ENCODE peak calls at places on chromosomes 4 and X, in ten cellular contexts. P is PC-3, O is upper lobe of right lung, L is IMR-90, H is mammary epithelial cell, U is testis, M is psoas muscle, G is SK-N-SH, V is Panc1, R is HepG2. I is an unnamed sample.

GRCh38 chr4:149896428-149896827 is 80.8 kb upstream of the IQCM start:
- DNase-seq in U (peak), P (peak), O (no peak), M (no peak), V (no peak), L (peak), R (no peak), G (no peak), H (peak), I (no peak)

GRCh38 chr4:167100120-167100519 is 134.2 kb downstream of the SPOCK3 start:
- DNase-seq in M (no peak), H (peak), G (no peak), U (no peak), L (no peak), R (peak), P (peak), O (no peak), V (peak), I (no peak)

GRCh38 chr4:156825074-156825473 is 146.5 kb downstream of the PDGFC start:
- DNase-seq in G (no peak), L (no peak), O (no peak), V (no peak), U (no peak), H (peak), R (no peak), P (peak), M (no peak), I (no peak)

GRCh38 chr4:165874799-165875371 is 1.8 kb downstream of the TLL1 start:
- DNase-seq in P (peak), O (peak), R (no peak), U (peak), L (no peak), V (no peak), G (peak), H (peak), M (peak), I (no peak)

GRCh38 chr4:1869530-1870327 is 1.5 kb upstream of the NSD2 start:
- DNase-seq in O (no peak), P (no peak), R (no peak), M (peak), L (no peak), U (no peak), H (no peak), G (no peak), V (no peak), I (no peak)

GRCh38 chr4:84691170-84691691 is 108.3 kb downstream of the CDS1 start:
- DNase-seq in O (no peak), P (peak), L (peak), R (no peak), H (peak), U (no peak), M (no peak), G (no peak), V (peak), I (peak)

GRCh38 chr4:123412700-123413512 is 16.3 kb downstream of the SPRY1 start:
- DNase-seq in U (no peak), M (no peak), O (no peak), L (no peak), V (no peak), H (no peak), G (no peak), R (no peak), P (peak), I (no peak)

GRCh38 chrX:118839334-118839958 is 15.8 kb downstream of the ZCCHC12 start:
- DNase-seq in V (no peak), G (peak), P (peak), U (peak), H (peak), R (peak), O (peak), L (peak), M (peak), I (no peak)

GRCh38 chrX:109783712-109784109 is 50.7 kb upstream of the ACSL4 start:
- DNase-seq in O (peak), G (no peak), M (no peak), P (no peak), U (no peak), L (no peak), R (peak), H (peak), V (no peak), I (no peak)

GRCh38 chr4:184328022-184328736 is 110.5 kb upstream of the ENPP6 start:
- DNase-seq in U (no peak), V (no peak), M (no peak), P (no peak), O (no peak), L (no peak), R (no peak), G (no peak), H (peak), I (no peak)

GRCh38 chr4:5758741-5759140 is 47.7 kb downstream of the EVC start:
- DNase-seq in G (no peak), V (peak), H (peak), U (no peak), P (peak), R (no peak), L (peak), O (peak), M (no peak), I (peak)

GRCh38 chr4:70721747-70722146 is at the start of gene RUFY3:
- DNase-seq in M (no peak), L (peak), O (no peak), R (no peak), U (peak), H (no peak), V (no peak), G (peak), P (no peak), I (peak)

GRCh38 chrX:134377537-134377936 is 82.4 kb upstream of the HPRT1 start:
- DNase-seq in V (no peak), H (peak), P (peak), R (peak), M (no peak), L (peak), U (peak), G (peak), O (no peak), I (no peak)

GRCh38 chr4:176270669-176271068 is 1.6 kb upstream of the ASB5 start:
- DNase-seq in G (no peak), O (no peak), U (no peak), R (peak), V (peak), L (peak), H (peak), P (peak), M (peak), I (peak)

GRCh38 chr4:36551697-36552214 is 270.3 kb downstream of the DTHD1 start:
- DNase-seq in O (no peak), P (peak), V (no peak), M (no peak), H (peak), R (no peak), G (no peak), L (no peak), U (no peak), I (no peak)

GRCh38 chr4:30256105-30256828 is 463.9 kb upstream of the PCDH7 start:
- DNase-seq in P (peak), V (no peak), M (no peak), U (no peak), L (no peak), O (no peak), R (no peak), H (no peak), G (no peak), I (no peak)

GRCh38 chrX:8971116-8971515 is 62.8 kb downstream of the FAM9B start:
- DNase-seq in L (peak), P (peak), V (peak), U (no peak), M (no peak), G (peak), R (peak), H (peak), O (no peak), I (peak)

GRCh38 chr4:141244419-141244818 is 23.7 kb downstream of the ZNF330 start:
- DNase-seq in H (no peak), O (no peak), M (no peak), R (no peak), P (no peak), V (no peak), G (no peak), U (no peak), L (no peak), I (no peak)

GRCh38 chrX:47623540-47624027 is 3.9 kb upstream of the SYN1 start:
- DNase-seq in O (peak), U (peak), P (no peak), H (peak), V (no peak), M (no peak), G (peak), R (peak), L (peak), I (peak)
- H3K4me3 ChIP-seq in O (peak), U (peak), P (no peak), H (no peak), V (peak), M (peak), G (peak), R (no peak), L (peak), I (peak)

GRCh38 chr4:24475756-24476155 is 108.6 kb downstream of the DHX15 start:
- DNase-seq in G (no peak), P (no peak), M (no peak), R (no peak), O (no peak), V (no peak), U (no peak), H (no peak), L (no peak), I (no peak)

GRCh38 chr4:24470681-24471622 is 113.4 kb downstream of the DHX15 start:
- DNase-seq in H (peak), O (peak), L (peak), P (peak), M (peak), G (peak), R (no peak), U (peak), V (no peak), I (no peak)

GRCh38 chr4:24472514-24473308 is 111.6 kb downstream of the DHX15 start:
- DNase-seq in H (peak), P (peak), L (peak), R (peak), M (peak), G (peak), O (peak), V (no peak), U (peak), I (no peak)

GRCh38 chr4:24471623-24472510 is 112.5 kb downstream of the DHX15 start:
- DNase-seq in U (peak), O (no peak), G (peak), L (no peak), V (no peak), M (peak), R (no peak), H (no peak), P (no peak), I (no peak)

DNA sequence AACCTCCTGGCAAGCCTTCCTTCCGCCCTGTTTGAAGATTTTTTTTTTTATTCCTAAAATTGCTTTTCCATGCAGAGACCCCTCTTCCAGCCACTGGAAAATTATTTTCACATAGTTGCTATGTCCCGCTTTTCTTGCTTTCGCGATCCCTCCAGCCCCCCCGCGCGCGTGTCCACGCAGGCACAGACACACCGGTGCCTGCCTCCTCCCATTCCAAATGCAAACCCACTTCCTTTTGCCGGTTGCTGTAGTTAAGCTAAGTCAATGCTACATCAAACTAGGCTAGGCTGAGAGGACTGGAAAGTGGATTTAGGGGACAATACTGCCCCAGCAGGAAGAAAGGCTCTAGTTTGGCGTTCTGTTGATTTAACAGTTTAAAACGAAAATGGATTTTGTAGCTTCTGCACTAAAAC is 111.0 kb downstream of the DHX15 start:
- DNase-seq in O (no peak), R (no peak), L (peak), U (peak), G (peak), V (no peak), P (peak), M (no peak), H (peak), I (no peak)
- TF ChIP-seq CTCF in O (no peak), R (no peak), L (no peak), U (no peak), G (no peak), V (peak), P (peak), M (no peak), H (no peak), I (no peak)

DNA sequence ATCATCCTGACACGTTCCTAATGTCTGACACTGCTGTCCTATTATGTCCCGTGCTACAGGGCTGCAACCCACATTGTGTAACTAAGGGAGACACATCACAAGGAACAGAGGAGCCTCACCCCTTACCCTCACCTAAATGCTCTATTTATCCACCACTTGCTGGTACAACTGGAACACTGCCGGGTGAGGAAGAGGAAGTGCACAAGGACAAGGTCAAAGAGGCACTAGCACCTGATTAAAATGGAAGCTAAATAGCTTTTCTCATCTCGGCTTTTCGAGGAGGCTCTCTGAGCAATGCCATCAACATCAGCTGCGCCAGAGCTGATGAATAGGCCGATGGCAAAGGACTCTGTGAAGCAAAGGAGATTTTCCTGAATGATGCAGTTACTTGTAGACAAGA is 181.6 kb downstream of the HNRNPD start:
- DNase-seq in R (no peak), M (no peak), G (no peak), P (no peak), V (no peak), L (no peak), U (no peak), H (no peak), O (no peak), I (no peak)
- H3K27ac ChIP-seq in R (no peak), M (no peak), G (no peak), P (no peak), V (no peak), L (no peak), U (no peak), H (no peak), O (no peak), I (no peak)

DNA sequence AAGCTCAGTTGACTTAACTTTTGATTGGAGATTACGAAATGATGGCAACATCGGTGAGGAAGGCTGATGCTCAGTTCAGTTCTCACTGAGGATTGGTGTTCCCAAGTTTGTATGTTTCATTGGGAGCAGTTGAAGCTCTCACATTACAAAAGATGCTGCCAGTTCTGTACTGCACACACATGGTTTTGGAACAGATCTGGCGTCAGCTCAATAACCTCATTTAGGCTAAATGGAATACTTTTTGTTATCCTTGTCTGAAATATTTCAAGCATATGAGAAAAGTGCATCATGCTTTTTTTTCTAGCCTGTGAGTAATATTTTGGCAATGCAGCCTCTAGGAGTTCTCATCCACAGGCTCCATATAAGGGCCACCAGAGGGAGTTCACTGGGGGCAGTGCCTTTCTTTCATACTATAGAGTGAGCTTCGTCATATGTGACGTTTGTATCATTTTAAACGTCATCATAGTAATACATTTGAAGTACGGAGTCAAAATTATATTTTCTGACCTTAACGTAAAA is 4.1 kb downstream of the ENPEP start:
- DNase-seq in H (peak), G (no peak), P (peak), R (no peak), L (peak), U (no peak), O (no peak), V (no peak), M (no peak), I (peak)
- H3K4me3 ChIP-seq in H (no peak), G (no peak), P (no peak), R (no peak), L (no peak), U (no peak), O (no peak), V (no peak), M (no peak), I (no peak)

DNA sequence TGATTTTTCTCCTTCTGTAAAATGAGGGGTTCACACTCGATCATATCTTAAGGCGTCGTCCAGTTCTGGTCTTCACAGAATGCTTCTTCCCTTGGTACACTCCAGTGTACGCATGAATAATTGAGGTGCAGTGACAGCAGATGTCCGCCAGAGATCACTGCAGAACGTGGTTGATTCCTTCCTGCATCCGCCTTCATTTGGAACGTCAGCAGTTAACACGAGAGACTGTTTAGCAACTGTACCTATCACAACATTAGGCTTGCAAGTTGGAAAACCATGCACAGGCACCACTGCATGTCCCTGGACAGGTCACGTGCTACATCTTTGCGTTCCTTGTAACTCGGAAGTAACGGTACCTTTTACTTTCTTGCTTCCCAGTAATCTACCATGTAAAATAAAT is 66.0 kb upstream of the GEMIN8 start:
- DNase-seq in U (peak), L (peak), M (no peak), O (no peak), G (peak), V (peak), H (peak), R (peak), P (peak), I (peak)
- TF ChIP-seq CTCF in U (no peak), L (peak), M (peak), O (peak), G (peak), V (peak), H (peak), R (peak), P (peak), I (peak)

DNA sequence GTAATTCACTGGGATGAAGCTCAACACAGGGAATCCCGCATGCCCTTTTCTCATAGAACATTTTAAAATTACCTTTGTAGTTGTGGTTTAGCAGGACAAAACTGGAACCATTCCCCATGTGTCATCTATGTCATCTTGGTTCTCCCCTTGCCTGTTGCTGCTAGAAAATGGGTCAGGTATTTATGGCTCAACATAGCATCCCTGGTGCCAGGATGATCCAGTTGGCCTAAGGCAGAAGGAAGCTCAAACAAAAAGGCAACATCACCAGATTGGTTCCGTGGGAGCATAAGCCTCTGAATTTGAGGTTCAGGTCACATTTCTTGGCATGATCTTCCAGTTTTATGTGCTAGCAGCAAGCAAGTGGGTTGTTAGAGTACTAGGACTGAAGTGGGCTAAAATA is 552.6 kb upstream of the BOD1L1 start:
- DNase-seq in U (no peak), L (no peak), M (no peak), V (no peak), H (no peak), R (no peak), P (no peak), G (no peak), O (no peak), I (no peak)
- H3K27ac ChIP-seq in U (no peak), L (no peak), M (no peak), V (no peak), H (no peak), R (no peak), P (peak), G (no peak), O (no peak), I (no peak)

I was measured in AG04450.